ENCODE peak calls at places on chromosomes 13 and 19, in six cellular contexts. Y is BJ, L is glutamatergic neuron, S is GM12865, B is heart left ventricle, N is AG09319. V is an unnamed sample.

GRCh38 chr19:18013621-18014111 is 5.7 kb downstream of the ARRDC2 start:
- DNase-seq in Y (no peak), L (no peak), S (no peak), B (no peak), N (no peak), V (no peak)

GRCh38 chr19:42057856-42058255 is 12.2 kb downstream of the GRIK5 start:
- DNase-seq in Y (no peak), L (no peak), S (no peak), B (no peak), N (no peak), V (no peak)

GRCh38 chr19:6735181-6735891 is 2.0 kb downstream of the GPR108 start:
- DNase-seq in Y (no peak), L (no peak), S (no peak), B (no peak), N (no peak), V (no peak)

GRCh38 chr13:106561551-106562170 is 6.3 kb downstream of the ARGLU1 start:
- DNase-seq in Y (no peak), L (no peak), S (peak; percentile 74), B (no peak), N (no peak), V (no peak)

GRCh38 chr19:41705393-41706174 is 2.8 kb upstream of the CEACAM5 start:
- DNase-seq in Y (no peak), L (no peak), S (peak; percentile 13), B (peak; percentile 56), N (no peak), V (peak; percentile 26)

GRCh38 chr13:74114202-74114601 is 20.0 kb downstream of the KLF12 start:
- DNase-seq in Y (no peak), L (no peak), S (no peak), B (no peak), N (peak; percentile 39), V (no peak)

GRCh38 chr13:46575843-46576242 is 22.9 kb downstream of the LRCH1 start:
- DNase-seq in Y (no peak), L (no peak), S (no peak), B (no peak), N (peak; percentile 32), V (no peak)

GRCh38 chr13:113776231-113777125 is 17.5 kb downstream of the TMEM255B start:
- DNase-seq in Y (no peak), L (no peak), S (no peak), B (no peak), N (no peak), V (no peak)

GRCh38 chr19:3099347-3100145 is 5.4 kb downstream of the GNA11 start:
- DNase-seq in Y (no peak), L (no peak), S (no peak), B (no peak), N (no peak), V (no peak)

GRCh38 chr19:12574036-12574435 is 22.8 kb upstream of the ZNF564 start:
- DNase-seq in Y (no peak), L (no peak), S (peak; percentile 57), B (no peak), N (no peak), V (no peak)

GRCh38 chr19:1630811-1631210 is 21.6 kb downstream of the TCF3 start:
- DNase-seq in Y (no peak), L (no peak), S (no peak), B (no peak), N (no peak), V (no peak)

GRCh38 chr13:68810660-68811059 is 1297.0 kb upstream of the ATXN8OS start:
- DNase-seq in Y (no peak), L (no peak), S (no peak), B (no peak), N (no peak), V (no peak)

GRCh38 chr13:114099918-114100445 is 32.4 kb downstream of the RASA3 start:
- DNase-seq in Y (no peak), L (no peak), S (no peak), B (peak; percentile 57), N (no peak), V (no peak)

GRCh38 chr19:1026189-1027019 is at the start of gene CNN2:
- DNase-seq in Y (no peak), L (peak; percentile 81), S (peak; percentile 84), B (peak; percentile 90), N (no peak), V (peak; percentile 92)

GRCh38 chr13:35771898-35772297 is 295.4 kb upstream of the MAB21L1 start:
- DNase-seq in Y (peak; percentile 88), L (no peak), S (no peak), B (no peak), N (peak; percentile 37), V (no peak)

GRCh38 chr19:40603071-40603718 is 2.0 kb downstream of the LTBP4 start:
- DNase-seq in Y (no peak), L (no peak), S (no peak), B (no peak), N (no peak), V (peak; percentile 77)

GRCh38 chr19:40521276-40521675 is 54.5 kb downstream of the SPTBN4 start:
- DNase-seq in Y (no peak), L (no peak), S (peak; percentile 21), B (no peak), N (no peak), V (no peak)

GRCh38 chr13:44132710-44133109 is 240.9 kb upstream of the SERP2 start:
- DNase-seq in Y (no peak), L (no peak), S (no peak), B (peak; percentile 84), N (no peak), V (peak; percentile 92)

GRCh38 chr19:33242129-33242528 is 16.5 kb upstream of the SLC7A10 start:
- DNase-seq in Y (no peak), L (no peak), S (no peak), B (peak; percentile 30), N (no peak), V (no peak)

GRCh38 chr19:15288146-15288963 is 44.0 kb downstream of the BRD4 start:
- DNase-seq in Y (no peak), L (peak; percentile 52), S (peak; percentile 54), B (no peak), N (no peak), V (no peak)

GRCh38 chr13:57635541-57635940 is 4.0 kb downstream of the PCDH17 start:
- DNase-seq in Y (no peak), L (no peak), S (no peak), B (no peak), N (no peak), V (no peak)

GRCh38 chr13:57633141-57633949 is 1.8 kb downstream of the PCDH17 start:
- DNase-seq in Y (no peak), L (peak; percentile 90), S (no peak), B (peak; percentile 85), N (no peak), V (peak; percentile 73)

GRCh38 chr13:57634829-57635165 is 3.3 kb downstream of the PCDH17 start:
- DNase-seq in Y (no peak), L (peak; percentile 52), S (no peak), B (peak; percentile 63), N (no peak), V (peak; percentile 72)

GRCh38 chr13:57632276-57633140 is 964 bp downstream of the PCDH17 start:
- DNase-seq in Y (no peak), L (peak; percentile 61), S (no peak), B (peak; percentile 64), N (no peak), V (peak; percentile 71)

DNA sequence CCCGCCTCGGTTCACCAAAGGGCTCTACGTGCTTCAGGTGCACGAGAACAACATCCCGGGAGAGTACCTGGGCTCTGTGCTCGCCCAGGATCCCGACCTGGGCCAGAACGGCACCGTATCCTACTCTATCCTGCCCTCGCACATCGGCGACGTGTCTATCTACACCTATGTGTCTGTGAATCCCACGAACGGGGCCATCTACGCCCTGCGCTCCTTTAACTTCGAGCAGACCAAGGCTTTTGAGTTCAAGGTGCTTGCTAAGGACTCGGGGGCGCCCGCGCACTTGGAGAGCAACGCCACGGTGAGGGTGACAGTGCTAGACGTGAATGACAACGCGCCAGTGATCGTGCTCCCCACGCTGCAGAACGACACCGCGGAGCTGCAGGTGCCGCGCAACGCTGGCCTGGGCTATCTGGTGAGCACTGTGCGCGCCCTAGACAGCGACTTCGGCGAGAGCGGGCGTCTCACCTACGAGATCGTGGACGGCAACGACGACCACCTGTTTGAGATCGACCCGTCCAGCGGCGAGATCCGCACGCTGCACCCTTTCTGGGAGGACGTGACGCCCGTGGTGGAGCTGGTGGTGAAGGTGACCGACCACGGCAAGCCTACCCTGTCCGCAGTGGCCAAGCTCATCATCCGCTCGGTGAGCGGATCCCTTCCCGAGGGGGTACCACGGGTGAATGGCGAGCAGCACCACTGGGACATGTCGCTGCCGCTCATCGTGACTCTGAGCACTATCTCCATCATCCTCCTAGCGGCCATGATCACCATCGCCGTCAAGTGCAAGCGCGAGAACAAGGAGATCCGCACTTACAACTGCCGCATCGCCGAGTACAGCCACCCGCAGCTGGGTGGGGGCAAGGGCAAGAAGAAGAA is 2.6 kb downstream of the PCDH17 start:
- DNase-seq in Y (no peak), L (peak; percentile 66), S (no peak), B (peak; percentile 62), N (no peak), V (no peak)
- TF ChIP-seq CTCF in Y (no peak), L (peak; percentile 64), S (no peak), B (no peak), N (no peak), V (no peak)

DNA sequence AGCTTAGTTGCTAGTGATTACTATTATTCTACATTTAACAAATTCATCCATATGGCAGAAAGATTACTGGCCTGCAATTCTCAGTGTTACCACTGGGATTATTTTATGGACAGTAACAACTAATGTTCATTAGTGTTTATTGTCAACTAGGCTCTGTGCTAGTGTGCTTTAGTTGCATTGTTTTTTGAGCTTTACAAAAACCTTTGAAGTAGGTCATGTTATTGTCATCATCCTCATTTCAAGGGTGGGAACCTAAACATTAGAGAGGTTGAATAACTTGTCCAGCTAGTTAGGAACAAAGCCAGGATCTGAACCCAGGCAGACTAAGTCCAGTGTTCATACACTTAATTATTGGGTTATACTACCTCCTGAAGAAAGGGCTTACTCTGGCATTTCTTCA is 27.8 kb upstream of the TDRD3 start:
- DNase-seq in Y (no peak), L (no peak), S (no peak), B (no peak), N (no peak), V (no peak)
- TF ChIP-seq CTCF in Y (peak; percentile 15), L (peak; percentile 70), S (no peak), B (peak; percentile 51), N (no peak), V (no peak)

GRCh38 chr13:98681017-98681416 is 71.5 kb downstream of the SLC15A1 start:
- DNase-seq in Y (no peak), L (no peak), S (no peak), B (no peak), N (no peak), V (no peak)
- TF ChIP-seq CTCF in Y (no peak), L (no peak), S (no peak), B (no peak), N (no peak), V (no peak)

DNA sequence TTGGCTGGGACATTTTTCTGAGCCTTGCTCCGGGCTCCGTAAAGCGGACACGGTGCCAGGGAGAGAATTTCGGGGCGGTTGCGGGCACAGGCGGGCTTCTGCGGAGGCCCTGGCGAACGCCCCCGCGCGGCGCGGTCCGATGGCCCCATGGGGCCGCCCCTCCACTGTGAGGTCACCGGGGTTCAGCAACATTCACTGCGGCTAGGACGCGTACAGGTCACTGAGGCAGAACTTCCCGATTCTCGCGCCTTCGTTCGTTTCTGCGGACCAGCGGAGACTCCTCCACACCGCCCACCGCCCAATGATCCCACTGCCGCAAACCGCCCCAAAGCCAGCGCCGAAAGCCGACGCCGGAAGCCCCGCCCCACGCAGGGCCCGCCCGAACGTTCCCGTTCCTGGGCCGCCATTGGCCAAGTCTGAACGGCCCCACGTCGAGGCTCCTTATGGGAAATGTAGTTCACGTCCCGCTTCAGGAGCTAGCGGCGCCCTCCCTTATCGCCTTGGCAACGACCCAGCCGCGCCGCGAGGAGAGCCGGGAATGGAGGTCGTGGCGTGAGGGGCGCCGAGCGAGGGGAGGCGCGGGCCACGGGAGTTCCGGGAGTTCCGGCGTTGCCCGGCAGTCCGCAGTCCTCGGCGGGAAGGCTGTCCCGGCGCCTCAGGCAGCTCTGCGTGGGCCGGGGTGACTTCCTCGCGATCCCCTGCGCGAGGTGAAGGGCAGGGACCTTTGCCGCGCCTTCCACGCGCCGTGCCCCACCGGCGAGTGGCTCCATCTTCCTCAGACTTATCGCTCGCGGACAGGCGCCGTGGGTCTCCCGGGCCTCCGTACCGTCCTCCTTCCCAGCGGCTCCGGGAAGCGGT is at the start of gene ZNF584:
- DNase-seq in Y (peak; percentile 43), L (peak; percentile 98), S (peak; percentile 96), B (peak; percentile 97), N (peak; percentile 83), V (peak; percentile 95)
- TF ChIP-seq CTCF in Y (no peak), L (no peak), S (no peak), B (no peak), N (no peak), V (no peak)